ENCODE peak calls at places on chromosomes 13 and 19, in six cellular contexts. E, F, Y, D, O and I are unnamed samples.

GRCh38 chr19:38910488-38910887 is 1.5 kb downstream of the CCER2 start:
- DNase-seq in F (no peak), E (no peak), D (no peak), Y (no peak), O (no peak), I (no peak)

GRCh38 chr19:31338069-31338767 is 11.0 kb downstream of the TSHZ3 start:
- DNase-seq in F (no peak), Y (peak), O (no peak), E (no peak), D (no peak), I (peak)

GRCh38 chr13:20703785-20704458 is 423 bp downstream of the IL17D start:
- DNase-seq in O (peak), Y (peak), E (peak), D (no peak), F (peak), I (peak)

GRCh38 chr19:56423985-56424353 is 19.8 kb downstream of the ZNF583 start:
- DNase-seq in D (no peak), O (no peak), F (no peak), Y (no peak), E (no peak), I (no peak)

GRCh38 chr13:112616586-112617381 is 28.8 kb upstream of the TUBGCP3 start:
- DNase-seq in D (no peak), E (no peak), F (peak), Y (peak), O (no peak), I (no peak)

GRCh38 chr13:102530751-102531150 is 66.0 kb upstream of the TPP2 start:
- DNase-seq in F (no peak), O (no peak), E (no peak), D (no peak), Y (no peak), I (no peak)

GRCh38 chr19:48596237-48596636 is 10.3 kb upstream of the SPACA4 start:
- DNase-seq in O (no peak), E (no peak), F (no peak), D (no peak), Y (no peak), I (no peak)

GRCh38 chr13:85725433-85725832 is 73.8 kb downstream of the SLITRK6 start:
- DNase-seq in D (no peak), Y (no peak), O (no peak), E (no peak), F (no peak), I (no peak)

GRCh38 chr19:11138659-11139526 is 16.7 kb downstream of the SPC24 start:
- DNase-seq in E (no peak), O (peak), Y (peak), D (peak), F (peak), I (peak)

GRCh38 chr13:98909016-98909415 is 68.8 kb downstream of the DOCK9 start:
- DNase-seq in D (no peak), F (peak), E (no peak), O (no peak), Y (peak), I (no peak)